ENCODE peak calls at places on chromosomes 4 and X, in seven cellular contexts. I, R, S, A, M, Z and N are unnamed samples.

GRCh38 chr4:165131247-165131832 is 18.7 kb upstream of the TMEM192 start:
- DNase-seq in A (peak), M (peak), R (peak), S (peak), I (peak), Z (peak), N (peak)

GRCh38 chr4:182855312-182855711 is 61.9 kb downstream of the DCTD start:
- DNase-seq in I (no peak), R (no peak), Z (no peak), S (no peak), A (no peak), M (no peak), N (no peak)

GRCh38 chr4:152436384-152436783 is 99.5 kb downstream of the FBXW7 start:
- DNase-seq in R (no peak), I (no peak), Z (no peak), S (no peak), A (no peak), M (no peak), N (peak)

GRCh38 chr4:55866290-55866907 is 13.0 kb downstream of the EXOC1 start:
- DNase-seq in M (peak), Z (peak), S (no peak), A (no peak), R (peak), I (peak), N (no peak)

GRCh38 chr4:2354127-2354526 is 64.3 kb downstream of the ZFYVE28 start:
- DNase-seq in A (no peak), Z (no peak), I (no peak), M (peak), S (no peak), R (no peak), N (peak)

GRCh38 chr4:138671106-138671505 is 344.5 kb upstream of the NOCT start:
- DNase-seq in S (no peak), M (no peak), R (no peak), A (no peak), I (peak), Z (no peak), N (no peak)

GRCh38 chr4:111628437-111628836 is 516.8 kb upstream of the FAM241A start:
- DNase-seq in M (no peak), I (no peak), S (no peak), R (peak), A (no peak), Z (no peak), N (no peak)

GRCh38 chr4:61200195-61200990 is at the start of gene ADGRL3:
- DNase-seq in S (no peak), R (peak), A (peak), I (peak), Z (peak), M (peak), N (peak)

GRCh38 chr4:101279377-101279871 is 67.9 kb downstream of the PPP3CA start:
- DNase-seq in S (no peak), M (peak), I (peak), R (peak), A (peak), Z (peak), N (no peak)

GRCh38 chr4:8643986-8644385 is 51.4 kb downstream of the CPZ start:
- DNase-seq in S (no peak), A (no peak), Z (no peak), I (no peak), M (no peak), R (no peak), N (peak)

GRCh38 chr4:73704314-73705055 is 35.9 kb upstream of the CXCL8 start:
- DNase-seq in S (no peak), I (peak), Z (peak), R (peak), M (peak), A (no peak), N (no peak)

GRCh38 chrX:154083134-154083517 is 14.4 kb downstream of the MECP2 start:
- DNase-seq in R (no peak), M (no peak), I (no peak), S (no peak), A (no peak), Z (no peak), N (no peak)

GRCh38 chr4:115781528-115782146 is 668.2 kb upstream of the NDST4 start:
- DNase-seq in I (no peak), R (no peak), A (no peak), M (no peak), S (no peak), Z (peak), N (no peak)

GRCh38 chr4:154944996-154945395 is 163.9 kb downstream of the RBM46 start:
- DNase-seq in I (no peak), A (no peak), Z (no peak), M (no peak), R (no peak), S (no peak), N (no peak)

GRCh38 chr4:89438102-89438831 is 130.7 kb upstream of the GPRIN3 start:
- DNase-seq in Z (peak), A (no peak), S (peak), I (peak), R (peak), M (peak), N (peak)

GRCh38 chr4:176272799-176273198 is 3.8 kb upstream of the ASB5 start:
- DNase-seq in A (no peak), I (no peak), S (no peak), R (no peak), M (no peak), Z (no peak), N (no peak)

GRCh38 chr4:793941-794621 is 31.8 kb downstream of the CPLX1 start:
- DNase-seq in R (no peak), Z (no peak), A (no peak), S (no peak), M (peak), I (no peak), N (no peak)

GRCh38 chr4:15106417-15106816 is 104.1 kb downstream of the CPEB2 start:
- DNase-seq in M (no peak), Z (no peak), I (no peak), A (no peak), R (no peak), S (no peak), N (no peak)

GRCh38 chr4:156976147-156976546 is 4.5 kb upstream of the PDGFC start:
- DNase-seq in Z (no peak), S (no peak), A (no peak), I (peak), M (peak), R (peak), N (no peak)

GRCh38 chrX:12978205-12979010 is 3.5 kb downstream of the TMSB4X start:
- DNase-seq in Z (peak), A (peak), I (peak), M (peak), S (peak), R (peak), N (peak)

GRCh38 chrX:107935200-107935599 is 47.0 kb downstream of the TEX13B start:
- DNase-seq in Z (no peak), I (peak), S (no peak), A (no peak), R (peak), M (peak), N (no peak)

GRCh38 chrX:53184836-53185235 is 40.2 kb downstream of the KDM5C start:
- DNase-seq in I (no peak), A (no peak), S (no peak), Z (no peak), R (peak), M (peak), N (no peak)

GRCh38 chrX:68681443-68681941 is 34.0 kb downstream of the STARD8 start:
- DNase-seq in M (peak), S (no peak), A (no peak), I (peak), R (peak), Z (peak), N (no peak)

GRCh38 chr4:149999485-150000074 is 78.7 kb upstream of the DCLK2 start:
- DNase-seq in M (peak), A (peak), S (no peak), Z (peak), I (peak), R (peak), N (no peak)

GRCh38 chr4:168480991-168481588 is 798 bp upstream of the DDX60L start:
- DNase-seq in S (peak), I (peak), M (peak), Z (peak), A (peak), R (peak), N (no peak)

GRCh38 chr4:6049972-6050371 is 31.7 kb upstream of the C4orf50 start:
- DNase-seq in M (no peak), Z (no peak), R (peak), S (no peak), A (no peak), I (no peak), N (no peak)

GRCh38 chrX:2187352-2188115 is 313.2 kb downstream of the DHRSX start:
- DNase-seq in R (no peak), M (no peak), A (no peak), Z (no peak), I (no peak), S (no peak), N (no peak)

GRCh38 chrX:21930986-21931385 is 9.5 kb upstream of the SMS start:
- DNase-seq in I (no peak), A (no peak), R (no peak), Z (no peak), S (no peak), M (no peak), N (no peak)

GRCh38 chr4:163649557-163650091 is 155.1 kb downstream of the TMA16 start:
- DNase-seq in M (no peak), S (no peak), Z (no peak), R (no peak), A (no peak), I (no peak), N (no peak)

GRCh38 chr4:122687450-122688121 is 44.9 kb upstream of the BBS12 start:
- DNase-seq in Z (peak), A (no peak), S (no peak), I (peak), R (no peak), M (peak), N (no peak)

GRCh38 chrX:151713859-151714258 is 2.0 kb upstream of the FATE1 start:
- DNase-seq in A (no peak), S (no peak), I (peak), M (peak), R (peak), Z (no peak), N (peak)